ENCODE peak calls at places on chromosome 10, in seven cellular contexts. One of them, this sample, is unnamed.

GRCh38 chr10:110504111-110504735 is 6.5 kb downstream of the DUSP5 start:
- DNase-seq in DMS153: no peak
- DNase-seq in activated CD4-positive, CD25-positive, alpha-beta regulatory T cell: no peak
- DNase-seq in heart left ventricle: peak
- DNase-seq in caudate nucleus: no peak
- DNase-seq in NCI-H1105 treated with DMSO at 0.1 percent for 48 hours: no peak
- DNase-seq in Right ventricle myocardium superior: no peak
- DNase-seq in this sample: no peak

GRCh38 chr10:2121315-2121714 is 384.0 kb upstream of the ADARB2 start:
- DNase-seq in DMS153: no peak
- DNase-seq in activated CD4-positive, CD25-positive, alpha-beta regulatory T cell: no peak
- DNase-seq in heart left ventricle: no peak
- DNase-seq in caudate nucleus: no peak
- DNase-seq in NCI-H1105 treated with DMSO at 0.1 percent for 48 hours: no peak
- DNase-seq in Right ventricle myocardium superior: no peak
- DNase-seq in this sample: no peak

GRCh38 chr10:116664631-116665030 is 43.9 kb downstream of the PNLIPRP2 start:
- DNase-seq in DMS153: no peak
- DNase-seq in activated CD4-positive, CD25-positive, alpha-beta regulatory T cell: no peak
- DNase-seq in heart left ventricle: no peak
- DNase-seq in caudate nucleus: no peak
- DNase-seq in NCI-H1105 treated with DMSO at 0.1 percent for 48 hours: no peak
- DNase-seq in Right ventricle myocardium superior: no peak
- DNase-seq in this sample: no peak

GRCh38 chr10:27258492-27258837 is 17.9 kb upstream of the ACBD5 start:
- DNase-seq in DMS153: no peak
- DNase-seq in activated CD4-positive, CD25-positive, alpha-beta regulatory T cell: no peak
- DNase-seq in heart left ventricle: no peak
- DNase-seq in caudate nucleus: no peak
- DNase-seq in NCI-H1105 treated with DMSO at 0.1 percent for 48 hours: no peak
- DNase-seq in Right ventricle myocardium superior: no peak
- DNase-seq in this sample: no peak

GRCh38 chr10:77770868-77771175 is 133.2 kb upstream of the KCNMA1 start:
- DNase-seq in DMS153: no peak
- DNase-seq in activated CD4-positive, CD25-positive, alpha-beta regulatory T cell: no peak
- DNase-seq in heart left ventricle: no peak
- DNase-seq in caudate nucleus: no peak
- DNase-seq in NCI-H1105 treated with DMSO at 0.1 percent for 48 hours: no peak
- DNase-seq in Right ventricle myocardium superior: no peak
- DNase-seq in this sample: no peak

GRCh38 chr10:323651-324293 is 188.5 kb downstream of the ZMYND11 start:
- DNase-seq in DMS153: no peak
- DNase-seq in activated CD4-positive, CD25-positive, alpha-beta regulatory T cell: no peak
- DNase-seq in heart left ventricle: peak
- DNase-seq in caudate nucleus: no peak
- DNase-seq in NCI-H1105 treated with DMSO at 0.1 percent for 48 hours: no peak
- DNase-seq in Right ventricle myocardium superior: peak
- DNase-seq in this sample: no peak

GRCh38 chr10:118471863-118472262 is 123.6 kb downstream of the PRLHR start:
- DNase-seq in DMS153: no peak
- DNase-seq in activated CD4-positive, CD25-positive, alpha-beta regulatory T cell: no peak
- DNase-seq in heart left ventricle: no peak
- DNase-seq in caudate nucleus: no peak
- DNase-seq in NCI-H1105 treated with DMSO at 0.1 percent for 48 hours: no peak
- DNase-seq in Right ventricle myocardium superior: no peak
- DNase-seq in this sample: no peak

GRCh38 chr10:125037145-125037544 is 95.2 kb downstream of the ZRANB1 start:
- DNase-seq in DMS153: no peak
- DNase-seq in activated CD4-positive, CD25-positive, alpha-beta regulatory T cell: no peak
- DNase-seq in heart left ventricle: no peak
- DNase-seq in caudate nucleus: no peak
- DNase-seq in NCI-H1105 treated with DMSO at 0.1 percent for 48 hours: no peak
- DNase-seq in Right ventricle myocardium superior: no peak
- DNase-seq in this sample: no peak

GRCh38 chr10:131980757-131981428 is 830 bp downstream of the BNIP3 start:
- DNase-seq in DMS153: no peak
- DNase-seq in activated CD4-positive, CD25-positive, alpha-beta regulatory T cell: no peak
- DNase-seq in heart left ventricle: no peak
- DNase-seq in caudate nucleus: no peak
- DNase-seq in NCI-H1105 treated with DMSO at 0.1 percent for 48 hours: no peak
- DNase-seq in Right ventricle myocardium superior: no peak
- DNase-seq in this sample: no peak

GRCh38 chr10:130062976-130063375 is 47.7 kb downstream of the C10orf143 start:
- DNase-seq in DMS153: no peak
- DNase-seq in activated CD4-positive, CD25-positive, alpha-beta regulatory T cell: no peak
- DNase-seq in heart left ventricle: no peak
- DNase-seq in caudate nucleus: no peak
- DNase-seq in NCI-H1105 treated with DMSO at 0.1 percent for 48 hours: no peak
- DNase-seq in Right ventricle myocardium superior: no peak
- DNase-seq in this sample: no peak

GRCh38 chr10:106958591-106959328 is 205.7 kb downstream of the SORCS1 start:
- DNase-seq in DMS153: no peak
- DNase-seq in activated CD4-positive, CD25-positive, alpha-beta regulatory T cell: no peak
- DNase-seq in heart left ventricle: no peak
- DNase-seq in caudate nucleus: no peak
- DNase-seq in NCI-H1105 treated with DMSO at 0.1 percent for 48 hours: no peak
- DNase-seq in Right ventricle myocardium superior: no peak
- DNase-seq in this sample: no peak

GRCh38 chr10:99906470-99906869 is 103.3 kb downstream of the DNMBP start:
- DNase-seq in DMS153: no peak
- DNase-seq in activated CD4-positive, CD25-positive, alpha-beta regulatory T cell: no peak
- DNase-seq in heart left ventricle: peak
- DNase-seq in caudate nucleus: no peak
- DNase-seq in NCI-H1105 treated with DMSO at 0.1 percent for 48 hours: no peak
- DNase-seq in Right ventricle myocardium superior: no peak
- DNase-seq in this sample: no peak

GRCh38 chr10:3090914-3091313 is 23.6 kb downstream of the PFKP start:
- DNase-seq in DMS153: no peak
- DNase-seq in activated CD4-positive, CD25-positive, alpha-beta regulatory T cell: no peak
- DNase-seq in heart left ventricle: peak
- DNase-seq in caudate nucleus: no peak
- DNase-seq in NCI-H1105 treated with DMSO at 0.1 percent for 48 hours: no peak
- DNase-seq in Right ventricle myocardium superior: peak
- DNase-seq in this sample: no peak

GRCh38 chr10:75847477-75847876 is 416.1 kb downstream of the LRMDA start:
- DNase-seq in DMS153: no peak
- DNase-seq in activated CD4-positive, CD25-positive, alpha-beta regulatory T cell: no peak
- DNase-seq in heart left ventricle: no peak
- DNase-seq in caudate nucleus: no peak
- DNase-seq in NCI-H1105 treated with DMSO at 0.1 percent for 48 hours: no peak
- DNase-seq in Right ventricle myocardium superior: no peak
- DNase-seq in this sample: no peak

GRCh38 chr10:123287594-123288247 is 133.5 kb downstream of the BUB3 start:
- DNase-seq in DMS153: no peak
- DNase-seq in activated CD4-positive, CD25-positive, alpha-beta regulatory T cell: no peak
- DNase-seq in heart left ventricle: no peak
- DNase-seq in caudate nucleus: no peak
- DNase-seq in NCI-H1105 treated with DMSO at 0.1 percent for 48 hours: no peak
- DNase-seq in Right ventricle myocardium superior: no peak
- DNase-seq in this sample: no peak

GRCh38 chr10:89563861-89564478 is 28.6 kb upstream of the SLC16A12 start:
- DNase-seq in DMS153: no peak
- DNase-seq in activated CD4-positive, CD25-positive, alpha-beta regulatory T cell: peak
- DNase-seq in heart left ventricle: no peak
- DNase-seq in caudate nucleus: no peak
- DNase-seq in NCI-H1105 treated with DMSO at 0.1 percent for 48 hours: peak
- DNase-seq in Right ventricle myocardium superior: no peak
- DNase-seq in this sample: peak

GRCh38 chr10:14648042-14648765 is 126.5 kb downstream of the FAM107B start:
- DNase-seq in DMS153: peak
- DNase-seq in activated CD4-positive, CD25-positive, alpha-beta regulatory T cell: peak
- DNase-seq in heart left ventricle: peak
- DNase-seq in caudate nucleus: peak
- DNase-seq in NCI-H1105 treated with DMSO at 0.1 percent for 48 hours: peak
- DNase-seq in Right ventricle myocardium superior: peak
- DNase-seq in this sample: peak

GRCh38 chr10:112722758-112723157 is 227.3 kb upstream of the TCF7L2 start:
- DNase-seq in DMS153: no peak
- DNase-seq in activated CD4-positive, CD25-positive, alpha-beta regulatory T cell: no peak
- DNase-seq in heart left ventricle: no peak
- DNase-seq in caudate nucleus: no peak
- DNase-seq in NCI-H1105 treated with DMSO at 0.1 percent for 48 hours: no peak
- DNase-seq in Right ventricle myocardium superior: no peak
- DNase-seq in this sample: no peak

GRCh38 chr10:6513509-6513908 is 66.6 kb downstream of the PRKCQ start:
- DNase-seq in DMS153: no peak
- DNase-seq in activated CD4-positive, CD25-positive, alpha-beta regulatory T cell: no peak
- DNase-seq in heart left ventricle: no peak
- DNase-seq in caudate nucleus: no peak
- DNase-seq in NCI-H1105 treated with DMSO at 0.1 percent for 48 hours: no peak
- DNase-seq in Right ventricle myocardium superior: no peak
- DNase-seq in this sample: no peak

GRCh38 chr10:80472234-80473095 is 18.4 kb downstream of the TSPAN14 start:
- DNase-seq in DMS153: no peak
- DNase-seq in activated CD4-positive, CD25-positive, alpha-beta regulatory T cell: no peak
- DNase-seq in heart left ventricle: no peak
- DNase-seq in caudate nucleus: no peak
- DNase-seq in NCI-H1105 treated with DMSO at 0.1 percent for 48 hours: no peak
- DNase-seq in Right ventricle myocardium superior: no peak
- DNase-seq in this sample: no peak

GRCh38 chr10:127415116-127415515 is 134.0 kb upstream of the NPS start:
- DNase-seq in DMS153: no peak
- DNase-seq in activated CD4-positive, CD25-positive, alpha-beta regulatory T cell: no peak
- DNase-seq in heart left ventricle: no peak
- DNase-seq in caudate nucleus: no peak
- DNase-seq in NCI-H1105 treated with DMSO at 0.1 percent for 48 hours: no peak
- DNase-seq in Right ventricle myocardium superior: no peak
- DNase-seq in this sample: no peak

GRCh38 chr10:109966961-109967738 is 40.6 kb upstream of the ADD3 start:
- DNase-seq in DMS153: no peak
- DNase-seq in activated CD4-positive, CD25-positive, alpha-beta regulatory T cell: no peak
- DNase-seq in heart left ventricle: peak
- DNase-seq in caudate nucleus: no peak
- DNase-seq in NCI-H1105 treated with DMSO at 0.1 percent for 48 hours: no peak
- DNase-seq in Right ventricle myocardium superior: no peak
- DNase-seq in this sample: no peak

GRCh38 chr10:87658383-87658795 is 1.3 kb upstream of the PAPSS2 start:
- DNase-seq in DMS153: peak
- DNase-seq in activated CD4-positive, CD25-positive, alpha-beta regulatory T cell: no peak
- DNase-seq in heart left ventricle: no peak
- DNase-seq in caudate nucleus: no peak
- DNase-seq in NCI-H1105 treated with DMSO at 0.1 percent for 48 hours: peak
- DNase-seq in Right ventricle myocardium superior: no peak
- DNase-seq in this sample: peak

GRCh38 chr10:129332476-129332875 is 134.6 kb upstream of the MGMT start:
- DNase-seq in DMS153: peak
- DNase-seq in activated CD4-positive, CD25-positive, alpha-beta regulatory T cell: no peak
- DNase-seq in heart left ventricle: no peak
- DNase-seq in caudate nucleus: no peak
- DNase-seq in NCI-H1105 treated with DMSO at 0.1 percent for 48 hours: no peak
- DNase-seq in Right ventricle myocardium superior: no peak
- DNase-seq in this sample: no peak

GRCh38 chr10:1706711-1707110 is 30.6 kb downstream of the ADARB2 start:
- DNase-seq in DMS153: no peak
- DNase-seq in activated CD4-positive, CD25-positive, alpha-beta regulatory T cell: no peak
- DNase-seq in heart left ventricle: no peak
- DNase-seq in caudate nucleus: no peak
- DNase-seq in NCI-H1105 treated with DMSO at 0.1 percent for 48 hours: no peak
- DNase-seq in Right ventricle myocardium superior: no peak
- DNase-seq in this sample: no peak

GRCh38 chr10:10873289-10873688 is 144.4 kb upstream of the CELF2 start:
- DNase-seq in DMS153: no peak
- DNase-seq in activated CD4-positive, CD25-positive, alpha-beta regulatory T cell: no peak
- DNase-seq in heart left ventricle: no peak
- DNase-seq in caudate nucleus: no peak
- DNase-seq in NCI-H1105 treated with DMSO at 0.1 percent for 48 hours: no peak
- DNase-seq in Right ventricle myocardium superior: no peak
- DNase-seq in this sample: no peak

GRCh38 chr10:29546773-29547313 is 87.9 kb downstream of the SVIL start:
- DNase-seq in DMS153: no peak
- DNase-seq in activated CD4-positive, CD25-positive, alpha-beta regulatory T cell: no peak
- DNase-seq in heart left ventricle: no peak
- DNase-seq in caudate nucleus: no peak
- DNase-seq in NCI-H1105 treated with DMSO at 0.1 percent for 48 hours: no peak
- DNase-seq in Right ventricle myocardium superior: no peak
- DNase-seq in this sample: no peak

GRCh38 chr10:114384181-114384580 is 20.1 kb downstream of the AFAP1L2 start:
- DNase-seq in DMS153: no peak
- DNase-seq in activated CD4-positive, CD25-positive, alpha-beta regulatory T cell: no peak
- DNase-seq in heart left ventricle: no peak
- DNase-seq in caudate nucleus: no peak
- DNase-seq in NCI-H1105 treated with DMSO at 0.1 percent for 48 hours: no peak
- DNase-seq in Right ventricle myocardium superior: no peak
- DNase-seq in this sample: no peak

GRCh38 chr10:128116187-128116586 is 10.0 kb downstream of the MKI67 start:
- DNase-seq in DMS153: no peak
- DNase-seq in activated CD4-positive, CD25-positive, alpha-beta regulatory T cell: no peak
- DNase-seq in heart left ventricle: no peak
- DNase-seq in caudate nucleus: no peak
- DNase-seq in NCI-H1105 treated with DMSO at 0.1 percent for 48 hours: no peak
- DNase-seq in Right ventricle myocardium superior: no peak
- DNase-seq in this sample: no peak

GRCh38 chr10:42885491-42886270 is 103.1 kb downstream of the BMS1 start:
- DNase-seq in DMS153: no peak
- DNase-seq in activated CD4-positive, CD25-positive, alpha-beta regulatory T cell: no peak
- DNase-seq in heart left ventricle: no peak
- DNase-seq in caudate nucleus: no peak
- DNase-seq in NCI-H1105 treated with DMSO at 0.1 percent for 48 hours: no peak
- DNase-seq in Right ventricle myocardium superior: no peak
- DNase-seq in this sample: no peak

GRCh38 chr10:133169173-133169947 is 9.3 kb downstream of the KNDC1 start:
- DNase-seq in DMS153: no peak
- DNase-seq in activated CD4-positive, CD25-positive, alpha-beta regulatory T cell: no peak
- DNase-seq in heart left ventricle: peak
- DNase-seq in caudate nucleus: no peak
- DNase-seq in NCI-H1105 treated with DMSO at 0.1 percent for 48 hours: no peak
- DNase-seq in Right ventricle myocardium superior: no peak
- DNase-seq in this sample: no peak

GRCh38 chr10:6763417-6763816 is 183.3 kb upstream of the PRKCQ start:
- DNase-seq in DMS153: no peak
- DNase-seq in activated CD4-positive, CD25-positive, alpha-beta regulatory T cell: no peak
- DNase-seq in heart left ventricle: no peak
- DNase-seq in caudate nucleus: no peak
- DNase-seq in NCI-H1105 treated with DMSO at 0.1 percent for 48 hours: no peak
- DNase-seq in Right ventricle myocardium superior: no peak
- DNase-seq in this sample: no peak

GRCh38 chr10:100744980-100745881 is at the start of gene PAX2:
- DNase-seq in DMS153: no peak
- DNase-seq in activated CD4-positive, CD25-positive, alpha-beta regulatory T cell: no peak
- DNase-seq in heart left ventricle: no peak
- DNase-seq in caudate nucleus: no peak
- DNase-seq in NCI-H1105 treated with DMSO at 0.1 percent for 48 hours: peak
- DNase-seq in Right ventricle myocardium superior: no peak
- DNase-seq in this sample: no peak

GRCh38 chr10:132676193-132676891 is 109.6 kb downstream of the NKX6-2 start:
- DNase-seq in DMS153: no peak
- DNase-seq in activated CD4-positive, CD25-positive, alpha-beta regulatory T cell: no peak
- DNase-seq in heart left ventricle: no peak
- DNase-seq in caudate nucleus: no peak
- DNase-seq in NCI-H1105 treated with DMSO at 0.1 percent for 48 hours: no peak
- DNase-seq in Right ventricle myocardium superior: peak
- DNase-seq in this sample: no peak

GRCh38 chr10:132947843-132948242 is 5.5 kb upstream of the CFAP46 start:
- DNase-seq in DMS153: no peak
- DNase-seq in activated CD4-positive, CD25-positive, alpha-beta regulatory T cell: no peak
- DNase-seq in heart left ventricle: no peak
- DNase-seq in caudate nucleus: no peak
- DNase-seq in NCI-H1105 treated with DMSO at 0.1 percent for 48 hours: no peak
- DNase-seq in Right ventricle myocardium superior: no peak
- DNase-seq in this sample: no peak